ENCODE peak calls at places on chromosomes 11 and 22, in eight cellular contexts. M is fibroblast of mammary gland; C is cardiac fibroblast; O is AG04450; L is AG09319; R is CD4-positive, alpha-beta T cell; S is A549; U is right atrium auricular region. B is an unnamed sample.
A peak's percentile ranks its signal among the peaks of the same experiment; 100 is the strongest.

GRCh38 chr11:34145847-34146381 is 40.5 kb downstream of the NAT10 start:
- DNase-seq in L (no peak), R (no peak), U (no peak), O (no peak), M (no peak), C (no peak), S (no peak), B (no peak)

GRCh38 chr11:19451609-19452008 is 210.9 kb upstream of the E2F8 start:
- DNase-seq in S (no peak), C (no peak), O (no peak), U (peak; percentile 26), M (no peak), R (no peak), L (no peak), B (no peak)

GRCh38 chr22:20569059-20570058 is 61.9 kb downstream of the MED15 start:
- DNase-seq in M (peak; percentile 98), R (peak; percentile 80), O (peak; percentile 94), L (peak; percentile 94), U (peak; percentile 84), S (peak; percentile 75), C (peak; percentile 95), B (peak; percentile 95)

GRCh38 chr11:115221461-115222069 is 282.6 kb downstream of the CADM1 start:
- DNase-seq in C (no peak), U (no peak), S (no peak), L (no peak), O (no peak), R (no peak), M (no peak), B (no peak)

GRCh38 chr11:123822591-123822990 is 16.4 kb upstream of the OR6M1 start:
- DNase-seq in U (no peak), O (no peak), C (no peak), R (no peak), M (no peak), S (no peak), L (no peak), B (peak; percentile 76)

GRCh38 chr22:41116342-41116741 is 23.9 kb downstream of the EP300 start:
- DNase-seq in S (no peak), R (no peak), O (no peak), C (no peak), L (no peak), U (no peak), M (no peak), B (no peak)

GRCh38 chr11:31826530-31827438 is 15.7 kb upstream of the PAX6 start:
- DNase-seq in O (no peak), R (no peak), S (no peak), C (no peak), L (no peak), M (no peak), U (no peak), B (no peak)

GRCh38 chr22:50585781-50586180 is 3.1 kb upstream of the CHKB start:
- DNase-seq in M (no peak), O (no peak), C (no peak), R (no peak), U (no peak), S (no peak), L (no peak), B (no peak)

GRCh38 chr22:23557036-23557435 is 23.1 kb downstream of the IGLL1 start:
- DNase-seq in M (no peak), R (no peak), L (no peak), S (no peak), U (no peak), C (no peak), O (no peak), B (no peak)

GRCh38 chr11:11045156-11045670 is 187.4 kb upstream of the ZBED5 start:
- DNase-seq in O (no peak), C (no peak), M (no peak), L (no peak), U (no peak), S (no peak), R (no peak), B (no peak)

GRCh38 chr22:44497218-44497903 is 672 bp downstream of the RTL6 start:
- DNase-seq in C (peak; percentile 42), O (no peak), S (no peak), R (no peak), U (peak; percentile 59), M (peak; percentile 53), L (no peak), B (no peak)

GRCh38 chr11:35943761-35944502 is at the start of gene LDLRAD3:
- DNase-seq in R (peak; percentile 9), O (peak; percentile 56), C (peak; percentile 93), L (peak; percentile 48), S (peak; percentile 75), M (peak; percentile 87), U (peak; percentile 80), B (peak; percentile 76)

GRCh38 chr11:19378814-19379213 is 138.1 kb upstream of the E2F8 start:
- DNase-seq in C (peak; percentile 59), S (no peak), M (peak; percentile 65), L (no peak), R (no peak), U (no peak), O (no peak), B (no peak)

GRCh38 chr22:49452362-49452946 is 375.2 kb downstream of the BRD1 start:
- DNase-seq in O (no peak), R (no peak), M (no peak), L (no peak), U (no peak), C (no peak), S (no peak), B (no peak)

GRCh38 chr22:48899523-48900326 is 927.9 kb downstream of the BRD1 start:
- DNase-seq in R (no peak), U (peak; percentile 11), S (no peak), L (no peak), O (no peak), M (no peak), C (no peak), B (no peak)

GRCh38 chr11:125105921-125106320 is 5.5 kb downstream of the TMEM218 start:
- DNase-seq in R (no peak), M (peak; percentile 14), C (no peak), L (no peak), S (no peak), O (no peak), U (no peak), B (no peak)

GRCh38 chr11:79388201-79388600 is 52.6 kb downstream of the TENM4 start:
- DNase-seq in R (no peak), L (no peak), S (no peak), C (no peak), U (no peak), O (no peak), M (no peak), B (no peak)

GRCh38 chr11:64118871-64119495 is 46.9 kb downstream of the MACROD1 start:
- DNase-seq in L (no peak), S (no peak), O (no peak), C (no peak), R (no peak), M (no peak), U (no peak), B (no peak)

GRCh38 chr11:116857936-116858335 is 20.5 kb upstream of the APOA1 start:
- DNase-seq in U (no peak), O (no peak), M (no peak), L (no peak), C (no peak), R (no peak), S (no peak), B (no peak)

GRCh38 chr11:80515097-80515496 is 1074.3 kb upstream of the TENM4 start:
- DNase-seq in C (no peak), L (no peak), R (no peak), M (no peak), S (no peak), O (no peak), U (no peak), B (no peak)

GRCh38 chr11:97683733-97684132 is 1293.9 kb downstream of the JRKL start:
- DNase-seq in C (peak; percentile 5), M (no peak), S (peak; percentile 4), U (no peak), O (no peak), R (no peak), L (no peak), B (peak; percentile 59)

GRCh38 chr11:71179877-71180276 is 72.5 kb downstream of the SHANK2 start:
- DNase-seq in C (no peak), S (no peak), M (no peak), O (no peak), U (no peak), R (no peak), L (no peak), B (peak; percentile 61)

GRCh38 chr11:47941907-47942558 is 38.3 kb upstream of the PTPRJ start:
- DNase-seq in O (no peak), C (no peak), S (peak; percentile 78), R (no peak), U (no peak), M (no peak), L (no peak), B (no peak)

GRCh38 chr11:127564803-127565202 is 564.2 kb upstream of the KIRREL3 start:
- DNase-seq in C (no peak), M (no peak), L (no peak), S (no peak), U (no peak), R (no peak), O (no peak), B (no peak)
- TF ChIP-seq CTCF in C (no peak), M (no peak), L (no peak), S (no peak), U (no peak), R (no peak), O (no peak), B (no peak)

DNA sequence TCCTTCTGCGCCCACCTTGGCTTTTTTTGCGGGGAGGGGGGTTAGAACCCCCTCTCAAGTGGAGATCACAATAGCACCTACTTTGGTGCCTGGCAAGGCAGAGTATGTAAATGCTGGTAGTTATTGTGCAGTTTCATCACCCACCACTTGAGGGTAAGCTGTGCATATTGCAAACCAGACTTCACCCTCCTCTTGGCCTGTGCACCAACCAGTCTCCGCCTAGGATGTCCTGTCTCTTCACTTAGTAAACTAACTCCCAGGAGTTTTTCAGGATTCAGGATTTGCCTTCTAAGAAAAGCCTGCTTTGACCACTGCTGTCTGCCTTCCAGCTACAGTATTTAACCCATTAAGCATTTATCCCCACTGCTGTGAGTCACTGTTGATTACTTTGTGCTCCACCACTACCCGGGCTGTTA is 2.0 kb upstream of the UBXN1 start:
- DNase-seq in R (peak; percentile 28), M (peak; percentile 95), U (peak; percentile 70), O (peak; percentile 72), L (peak; percentile 70), S (peak; percentile 88), C (peak; percentile 92), B (peak; percentile 81)
- TF ChIP-seq CTCF in R (peak; percentile 28), M (peak; percentile 76), U (peak; percentile 70), O (peak; percentile 72), L (peak; percentile 76), S (peak; percentile 61), C (peak; percentile 68), B (peak; percentile 79)

DNA sequence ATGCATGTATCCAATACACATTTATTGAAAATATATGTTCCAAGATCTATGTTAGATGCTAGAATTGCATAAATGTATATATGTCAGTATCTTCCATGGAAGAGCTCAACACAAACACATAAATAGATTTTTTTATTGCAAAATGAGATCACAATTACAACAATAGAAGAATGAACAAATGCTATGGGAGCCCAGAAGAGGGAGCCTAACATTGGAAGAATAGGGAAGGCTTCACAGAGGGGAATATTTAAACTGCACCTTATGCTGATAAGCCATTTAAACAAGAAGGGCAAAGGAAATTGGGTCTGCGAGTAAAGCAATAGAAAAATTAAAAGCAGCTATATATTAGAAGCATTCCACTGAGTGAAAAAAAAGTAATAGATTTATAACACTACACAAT is 96.1 kb upstream of the LRRC55 start:
- DNase-seq in O (no peak), U (no peak), S (peak; percentile 16), R (no peak), L (no peak), C (peak; percentile 8), M (peak; percentile 8), B (no peak)
- TF ChIP-seq CTCF in O (peak; percentile 30), U (no peak), S (no peak), R (no peak), L (peak; percentile 18), C (peak; percentile 20), M (peak; percentile 32), B (peak; percentile 31)

GRCh38 chr11:56950510-56950909 is 38.2 kb upstream of the OR5AK2 start:
- DNase-seq in O (no peak), R (no peak), L (no peak), S (no peak), C (peak; percentile 6), M (no peak), U (no peak), B (peak; percentile 23)
- TF ChIP-seq CTCF in O (no peak), R (no peak), L (peak; percentile 17), S (no peak), C (no peak), M (no peak), U (no peak), B (peak; percentile 36)